ENCODE peak calls at places on chromosomes 5 and 9, in five cellular contexts. N is H1, B is HepG2, L is K562, S is GM12878. Q is an unnamed sample.

GRCh38 chr5:41636605-41637004 is 126.2 kb upstream of the PLCXD3 start:
- DNase-seq in L (peak; percentile 10), B (peak; percentile 54), N (peak; percentile 52), S (no peak), Q (peak; percentile 80)

GRCh38 chr5:114174837-114175236 is 187.0 kb upstream of the KCNN2 start:
- DNase-seq in B (no peak), S (no peak), N (no peak), L (no peak), Q (no peak)

GRCh38 chr9:114902773-114903589 is 27.4 kb downstream of the TNFSF8 start:
- DNase-seq in L (no peak), S (no peak), B (no peak), N (no peak), Q (no peak)

GRCh38 chr5:1799110-1799601 is 481 bp downstream of the MRPL36 start:
- DNase-seq in B (peak; percentile 77), S (no peak), N (no peak), L (peak; percentile 60), Q (peak; percentile 46)

GRCh38 chr9:100170085-100170484 is 71.0 kb downstream of the INVS start:
- DNase-seq in B (no peak), S (no peak), N (no peak), L (no peak), Q (no peak)

GRCh38 chr5:93819666-93820065 is 78.3 kb upstream of the POU5F2 start:
- DNase-seq in L (no peak), B (no peak), N (no peak), S (no peak), Q (peak; percentile 34)

GRCh38 chr5:169923988-169924387 is 56.3 kb downstream of the INSYN2B start:
- DNase-seq in S (peak; percentile 27), N (no peak), L (no peak), B (no peak), Q (no peak)

GRCh38 chr5:20445326-20445860 is 457.4 kb upstream of the CDH18 start:
- DNase-seq in L (no peak), N (no peak), B (no peak), S (no peak), Q (no peak)

GRCh38 chr5:56415356-56415765 is 182.2 kb upstream of the ANKRD55 start:
- DNase-seq in N (no peak), S (peak; percentile 92), B (no peak), L (peak; percentile 56), Q (no peak)

GRCh38 chr5:120073722-120074121 is 390.4 kb upstream of the PRR16 start:
- DNase-seq in N (no peak), L (no peak), S (no peak), B (no peak), Q (no peak)

GRCh38 chr5:131716650-131717049 is 80.2 kb downstream of the FNIP1 start:
- DNase-seq in S (no peak), L (no peak), B (no peak), N (no peak), Q (no peak)

GRCh38 chr5:40240111-40240510 is 439.6 kb upstream of the PTGER4 start:
- DNase-seq in B (no peak), S (no peak), L (no peak), N (no peak), Q (no peak)

GRCh38 chr5:150295172-150295611 is 5.6 kb upstream of the CAMK2A start:
- DNase-seq in S (no peak), L (no peak), N (no peak), B (peak; percentile 60), Q (no peak)

GRCh38 chr9:456365-456764 is 241.7 kb downstream of the DOCK8 start:
- DNase-seq in L (no peak), N (no peak), S (no peak), B (no peak), Q (no peak)

GRCh38 chr5:65157906-65158603 is 323.7 kb downstream of the ADAMTS6 start:
- DNase-seq in S (no peak), B (peak; percentile 2), N (no peak), L (no peak), Q (peak; percentile 6)

GRCh38 chr9:6922124-6922676 is 164.4 kb downstream of the KDM4C start:
- DNase-seq in N (no peak), B (no peak), S (no peak), L (no peak), Q (no peak)
- H4K20me1 ChIP-seq in N (no peaks in the 10 kb centered on the region), B (no peaks in the 10 kb centered on the region), S (peaks cover 3% of the 10 kb centered on the region), L (no peaks in the 10 kb centered on the region), Q (peaks cover 2% of the 10 kb centered on the region)

DNA sequence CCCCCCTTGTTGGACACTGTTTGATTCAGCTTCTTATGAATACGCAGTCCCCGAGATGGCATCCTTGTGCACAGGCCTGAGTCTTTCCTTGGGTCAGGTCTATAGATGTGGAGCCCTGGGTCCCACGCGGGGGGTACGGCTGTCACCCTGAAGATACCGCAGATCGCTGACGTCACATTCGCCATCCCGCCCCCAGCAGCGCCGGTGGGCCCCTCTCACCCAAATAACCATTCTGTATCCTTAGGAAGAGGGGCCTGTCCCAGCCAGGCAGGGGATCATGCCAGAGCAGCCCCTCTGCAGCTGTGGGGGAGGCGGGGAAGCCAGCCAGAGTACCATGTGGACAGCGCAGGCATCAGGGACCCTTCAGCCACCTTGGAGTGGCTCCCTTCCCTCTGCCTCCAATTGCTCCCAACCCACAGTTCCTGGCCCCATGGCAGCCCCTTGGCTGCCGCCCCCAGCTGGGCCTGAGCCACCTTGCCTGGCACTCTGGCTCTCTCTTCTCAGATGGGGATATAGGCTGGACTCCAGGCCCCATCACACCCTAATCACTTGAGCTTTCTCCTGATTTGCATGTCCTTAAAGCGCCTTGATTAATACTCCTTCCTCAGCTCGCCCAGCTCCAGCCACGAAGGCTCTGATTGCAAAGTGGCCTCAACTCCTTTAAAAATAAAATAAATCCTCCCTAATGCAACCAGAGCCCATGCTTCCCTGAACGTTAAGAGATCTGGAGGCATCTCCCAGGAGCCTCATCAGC is 189.8 kb downstream of the C9orf50 start:
- DNase-seq in S (no peak), L (no peak), N (no peak), B (no peak), Q (no peak)
- H3K27ac ChIP-seq in S (no peak overlapping the region), L (no peak overlapping the region), N (no peak overlapping the region), B (no peak overlapping the region), Q (no peak overlapping the region)

GRCh38 chr9:7246917-7247538 is 489.3 kb downstream of the KDM4C start:
- DNase-seq in S (no peak), N (no peak), L (no peak), B (no peak), Q (no peak)
- TF ChIP-seq CREB1 in S (no peak), N (no peak), L (no peak), B (no peak), Q (no peak)

DNA sequence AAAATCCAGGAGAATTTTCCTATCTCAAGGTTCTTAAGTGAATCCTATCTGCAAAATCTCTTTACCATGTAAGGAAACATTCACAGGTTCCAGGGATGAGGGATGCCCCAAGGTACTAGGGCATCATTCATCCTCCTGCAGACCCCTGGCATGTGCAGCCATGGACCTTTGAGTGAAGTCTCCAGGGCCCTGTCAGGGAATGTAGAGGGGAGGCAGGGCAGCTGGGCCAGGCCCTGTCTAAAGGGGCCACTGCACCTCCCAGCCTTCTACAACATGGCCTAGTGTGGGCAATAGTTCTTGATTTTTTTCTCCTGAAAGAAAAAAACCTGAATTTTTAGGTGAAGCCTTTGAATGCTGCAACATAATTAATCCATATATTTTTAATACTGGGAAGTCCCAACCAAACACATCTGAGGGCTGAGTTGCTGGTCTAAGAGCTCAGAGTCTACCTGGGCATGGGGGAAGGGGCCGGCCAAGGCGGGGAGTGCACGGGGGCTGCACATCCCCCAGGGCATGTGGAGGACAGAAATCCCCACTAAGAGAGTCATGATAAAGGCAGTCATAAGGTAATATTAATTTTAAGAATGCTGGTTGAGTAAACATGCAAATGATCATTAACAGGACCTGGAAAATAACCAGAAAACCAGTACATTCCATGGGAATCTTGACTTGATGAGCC is 63.1 kb downstream of the SEMA4D start:
- DNase-seq in N (no peak), S (no peak), B (no peak), L (no peak), Q (no peak)
- H4K20me1 ChIP-seq in N (no peaks in the 10 kb centered on the region), S (no peaks in the 10 kb centered on the region), B (no peaks in the 10 kb centered on the region), L (peaks cover 6% of the 10 kb centered on the region), Q (no peaks in the 10 kb centered on the region)

DNA sequence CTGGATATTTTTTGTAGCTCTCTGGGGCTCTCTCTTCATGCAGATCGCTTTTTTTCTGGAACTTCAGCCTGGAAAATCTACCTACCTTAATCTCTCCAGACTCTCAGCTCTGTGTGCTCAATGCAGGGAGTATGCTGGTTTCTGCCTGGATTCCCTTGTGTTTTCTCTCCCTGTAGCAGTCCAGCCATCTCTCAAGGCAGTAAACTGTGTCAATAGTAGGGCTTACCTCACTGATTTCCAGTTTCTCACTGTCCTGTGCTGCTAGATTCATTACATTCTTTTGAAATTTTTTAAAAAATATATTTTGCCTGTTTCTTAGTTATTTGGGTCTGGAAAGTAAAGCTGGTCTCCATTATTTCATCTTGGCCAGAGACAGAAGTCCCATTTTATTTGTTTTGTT is 951.4 kb downstream of the NR2F1-AS1 start:
- DNase-seq in S (no peak), L (no peak), N (no peak), B (no peak), Q (no peak)
- H3K27ac ChIP-seq in S (no peak overlapping the region), L (no peak overlapping the region), N (no peak overlapping the region), B (no peak overlapping the region), Q (no peak overlapping the region)

DNA sequence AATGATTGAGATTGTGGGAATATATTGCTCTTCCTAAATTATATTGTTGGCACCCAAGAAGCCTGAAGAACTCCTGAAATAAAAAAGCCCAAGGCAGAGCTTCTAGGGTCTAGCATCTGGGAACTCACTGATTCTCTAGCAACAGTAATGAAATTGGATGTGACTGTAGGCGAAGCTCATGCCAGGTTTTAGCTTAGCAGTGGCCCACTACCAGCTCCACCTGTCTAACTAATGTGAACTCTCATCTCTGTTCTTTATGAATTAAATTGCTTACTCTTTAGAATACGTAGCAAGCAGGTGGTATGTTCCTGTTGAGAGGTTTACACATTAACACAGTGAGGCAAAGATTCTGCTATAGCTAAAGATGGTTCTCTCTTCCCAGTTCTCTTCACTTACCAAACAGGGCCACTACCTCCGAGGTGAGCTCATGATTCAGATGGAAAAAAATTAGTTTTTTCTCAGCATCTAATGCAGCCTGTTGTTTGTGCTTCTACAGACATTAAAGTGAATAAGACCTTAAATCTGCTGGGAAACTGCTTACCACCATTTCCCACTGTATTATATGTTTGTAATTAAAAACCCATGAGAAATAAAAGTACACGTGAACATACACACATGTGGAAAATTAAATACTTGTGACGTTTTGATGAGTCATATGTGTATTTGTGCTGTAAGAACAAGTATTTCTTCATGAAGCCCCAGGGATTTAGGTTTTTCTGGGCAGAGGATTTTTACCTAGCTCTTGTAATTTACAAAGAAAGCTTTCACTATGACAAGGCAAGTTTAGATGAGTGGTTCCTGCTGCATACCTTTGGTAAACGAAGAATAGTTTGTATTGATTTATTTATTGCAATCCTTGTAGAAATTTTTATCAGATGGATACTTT is 360.1 kb downstream of the KDM4C start:
- DNase-seq in B (no peak), S (peak; percentile 46), N (no peak), L (no peak), Q (no peak)
- TF ChIP-seq CREB1 in B (no peak), S (peak; percentile 77), N (no peak), L (no peak), Q (no peak)

GRCh38 chr5:88682797-88683496 is 200.0 kb downstream of the MEF2C start:
- DNase-seq in S (no peak), L (no peak), B (no peak), N (no peak), Q (peak; percentile 8)
- H4K20me1 ChIP-seq in S (peaks cover 2% of the 10 kb centered on the region), L (no peaks in the 10 kb centered on the region), B (no peaks in the 10 kb centered on the region), N (peaks cover 16% of the 10 kb centered on the region), Q (peaks cover 12% of the 10 kb centered on the region)

Q was measured in GM23338.